ENCODE peak calls at places on chromosomes 3 and 15, in five cellular contexts. U is right cardiac atrium, I is fibroblast of mammary gland, R is breast epithelium, J is AG09309. G is an unnamed sample.

GRCh38 chr15:41417812-41418211 is 917 bp downstream of the RTF1 start:
- DNase-seq in U (no peak), I (no peak), R (no peak), J (no peak), G (no peak)

GRCh38 chr15:60244813-60245212 is 153.0 kb downstream of the ANXA2 start:
- DNase-seq in U (no peak), I (no peak), R (no peak), J (no peak), G (no peak)

GRCh38 chr3:66076861-66077495 is 38.3 kb upstream of the MAGI1 start:
- DNase-seq in U (no peak), I (peak; percentile 92), R (no peak), J (peak; percentile 82), G (no peak)

GRCh38 chr3:16346413-16347081 is 81.5 kb downstream of the OXNAD1 start:
- DNase-seq in U (no peak), I (no peak), R (no peak), J (no peak), G (no peak)

GRCh38 chr15:48076454-48076853 is 44.3 kb upstream of the SLC24A5 start:
- DNase-seq in U (no peak), I (no peak), R (no peak), J (no peak), G (no peak)

GRCh38 chr3:196344663-196345062 is 6.5 kb upstream of the TM4SF19 start:
- DNase-seq in U (no peak), I (no peak), R (no peak), J (no peak), G (no peak)

GRCh38 chr3:100189444-100189964 is 71.3 kb upstream of the TBC1D23 start:
- DNase-seq in U (no peak), I (no peak), R (no peak), J (no peak), G (no peak)

GRCh38 chr15:57553526-57553925 is 38.2 kb upstream of the MYZAP start:
- DNase-seq in U (peak; percentile 42), I (no peak), R (no peak), J (no peak), G (no peak)

GRCh38 chr3:101848326-101848725 is 988 bp upstream of the NFKBIZ start:
- DNase-seq in U (no peak), I (no peak), R (no peak), J (no peak), G (no peak)

GRCh38 chr3:56919797-56920195 is 118.0 kb upstream of the ARHGEF3 start:
- DNase-seq in U (no peak), I (no peak), R (no peak), J (no peak), G (no peak)

GRCh38 chr3:14649466-14649865 is 2.1 kb upstream of the CCDC174 start:
- DNase-seq in U (no peak), I (no peak), R (no peak), J (no peak), G (no peak)

GRCh38 chr3:14646589-14647413 is 4.8 kb upstream of the CCDC174 start:
- DNase-seq in U (no peak), I (no peak), R (no peak), J (no peak), G (no peak)

GRCh38 chr3:14651440-14652251 is at the start of gene CCDC174:
- DNase-seq in U (peak; percentile 96), I (peak; percentile 99), R (peak; percentile 97), J (peak; percentile 98), G (peak; percentile 100)

GRCh38 chr3:14647976-14648955 is 3.3 kb upstream of the CCDC174 start:
- DNase-seq in U (peak; percentile 70), I (no peak), R (no peak), J (no peak), G (no peak)

GRCh38 chr3:14650193-14650592 is 1.4 kb upstream of the CCDC174 start:
- DNase-seq in U (no peak), I (no peak), R (no peak), J (no peak), G (no peak)
- H3K4me3 ChIP-seq in U (no peak overlapping the region), I (no peak overlapping the region), R (no peak overlapping the region), J (no peak overlapping the region), G (no peak overlapping the region)

DNA sequence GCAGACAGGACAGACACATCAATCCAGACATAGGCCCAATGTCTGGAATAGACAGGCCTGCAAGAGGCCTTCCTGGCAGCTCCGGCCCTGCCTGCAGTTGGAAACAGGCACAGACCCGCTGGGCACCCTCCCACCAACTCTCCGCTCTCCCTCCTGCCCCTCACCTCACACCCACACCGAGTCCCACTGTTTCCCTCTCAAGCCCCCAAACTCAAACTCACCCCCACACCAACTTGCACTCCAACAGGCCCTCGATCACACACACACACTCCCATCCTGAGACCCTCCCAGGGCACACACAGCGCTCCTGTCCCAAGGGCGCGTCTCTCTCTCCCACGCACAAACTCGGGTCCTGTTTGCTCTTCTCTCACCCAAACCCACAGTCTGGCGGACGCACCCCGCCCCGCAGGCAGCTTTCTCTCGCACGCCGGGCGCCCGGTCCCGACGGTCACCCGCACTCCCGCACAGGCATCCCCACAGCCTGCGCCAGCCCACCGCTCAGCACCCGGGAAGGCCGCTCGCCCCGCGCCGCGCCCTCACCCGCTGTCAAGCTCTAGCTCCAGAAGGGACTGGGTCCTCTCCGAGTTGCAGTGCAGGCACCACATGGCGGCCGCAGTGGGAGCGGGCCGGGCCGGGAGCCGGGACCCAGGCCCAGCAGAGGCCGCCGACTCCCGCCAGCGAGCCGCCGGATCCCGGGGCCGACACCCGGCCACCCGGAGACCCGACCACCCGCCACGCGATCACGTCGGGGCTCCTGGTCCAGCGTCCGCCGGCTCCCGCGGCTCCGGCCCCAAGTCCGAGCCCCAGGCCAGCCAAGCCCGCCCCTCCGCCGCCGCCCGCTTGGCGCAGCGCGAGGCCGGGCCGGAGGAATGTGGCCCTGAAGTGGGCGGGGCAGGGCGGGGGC is 106.1 kb downstream of the IQSEC1 start:
- DNase-seq in U (peak; percentile 61), I (peak; percentile 18), R (no peak), J (no peak), G (no peak)
- H3K4me3 ChIP-seq in U (peak overlapping the region; percentile 95), I (peak overlapping the region; percentile 74), R (peak overlapping the region; percentile 71), J (peak overlapping the region; percentile 94), G (peak overlapping the region; percentile 82)

DNA sequence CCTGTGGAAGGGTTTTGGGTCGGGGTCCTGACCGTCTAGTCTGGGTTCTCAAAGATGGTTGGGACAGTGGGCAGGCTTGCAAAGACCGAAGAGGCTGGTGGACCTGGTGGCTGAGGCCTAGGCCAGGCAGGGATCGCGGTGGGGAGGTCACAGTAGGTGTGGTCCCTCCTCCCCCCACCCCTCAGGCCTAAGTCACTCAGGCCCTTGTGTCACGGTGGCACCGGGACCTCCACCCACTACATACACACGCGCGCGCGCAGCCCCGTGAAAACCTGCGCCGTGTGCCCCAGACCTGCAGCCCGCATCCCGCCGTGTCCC is 24.2 kb downstream of the SEC61A1 start:
- DNase-seq in U (peak; percentile 71), I (no peak), R (no peak), J (no peak), G (no peak)
- H3K4me3 ChIP-seq in U (peak overlapping the region; percentile 43), I (no peak overlapping the region), R (peak overlapping the region; percentile 70), J (no peak overlapping the region), G (peak overlapping the region; percentile 23)

GRCh38 chr3:53071882-53072431 is 26.1 kb upstream of the SFMBT1 start:
- DNase-seq in U (no peak), I (no peak), R (no peak), J (no peak), G (no peak)
- H3K4me3 ChIP-seq in U (no peak overlapping the region), I (no peak overlapping the region), R (peak overlapping the region; percentile 82), J (no peak overlapping the region), G (no peak overlapping the region)

GRCh38 chr3:25142609-25143355 is 285.3 kb upstream of the RARB start:
- DNase-seq in U (no peak), I (no peak), R (no peak), J (no peak), G (no peak)
- H3K4me3 ChIP-seq in U (no peak overlapping the region), I (no peak overlapping the region), R (no peak overlapping the region), J (no peak overlapping the region), G (no peak overlapping the region)

GRCh38 chr15:98433302-98433701 is 215.0 kb upstream of the IGF1R start:
- DNase-seq in U (no peak), I (peak; percentile 10), R (peak; percentile 33), J (peak; percentile 8), G (no peak)

GRCh38 chr15:98428253-98428989 is 219.9 kb upstream of the IGF1R start:
- DNase-seq in U (peak; percentile 90), I (peak; percentile 73), R (peak; percentile 41), J (peak; percentile 13), G (no peak)

GRCh38 chr15:98433856-98434255 is 214.5 kb upstream of the IGF1R start:
- DNase-seq in U (no peak), I (no peak), R (no peak), J (no peak), G (no peak)

GRCh38 chr15:98425173-98425572 is 223.2 kb upstream of the IGF1R start:
- DNase-seq in U (no peak), I (no peak), R (no peak), J (no peak), G (no peak)

DNA sequence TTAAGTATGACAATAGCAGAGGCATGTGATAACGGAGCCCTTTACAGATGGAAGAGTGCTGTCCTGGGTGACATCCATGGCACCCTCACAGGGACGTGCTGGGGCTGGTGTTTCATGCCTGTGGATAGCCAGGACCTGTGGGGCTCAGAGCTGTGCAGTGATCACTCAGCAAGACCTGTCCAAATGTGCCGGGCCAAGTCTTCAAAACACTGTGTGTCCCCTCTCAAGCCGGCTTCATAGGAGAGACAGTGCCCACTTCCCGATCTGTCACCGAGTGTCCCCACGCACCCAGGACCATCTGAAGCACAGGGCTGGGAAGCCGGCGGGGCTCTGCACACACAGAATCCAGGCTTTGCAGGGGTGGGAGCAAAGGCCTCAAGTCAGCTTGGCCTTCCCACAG is 217.2 kb upstream of the IGF1R start:
- DNase-seq in U (no peak), I (no peak), R (no peak), J (no peak), G (no peak)
- H3K4me3 ChIP-seq in U (no peak overlapping the region), I (no peak overlapping the region), R (no peak overlapping the region), J (no peak overlapping the region), G (no peak overlapping the region)

GRCh38 chr3:98777801-98778220 is 14.7 kb downstream of the ST3GAL6 start:
- DNase-seq in U (no peak), I (peak; percentile 85), R (no peak), J (peak; percentile 63), G (no peak)
- H3K4me3 ChIP-seq in U (no peak overlapping the region), I (no peak overlapping the region), R (no peak overlapping the region), J (no peak overlapping the region), G (no peak overlapping the region)

GRCh38 chr3:52240059-52240885 is 1.3 kb upstream of the TWF2 start:
- DNase-seq in U (peak; percentile 71), I (peak; percentile 98), R (peak; percentile 58), J (peak; percentile 96), G (no peak)
- H3K4me3 ChIP-seq in U (no peak overlapping the region), I (peak overlapping the region; percentile 90), R (peak overlapping the region; percentile 96), J (peak overlapping the region; percentile 89), G (no peak overlapping the region)

GRCh38 chr15:101723161-101723873 is 956 bp downstream of the TARS3 start:
- DNase-seq in U (no peak), I (peak; percentile 42), R (no peak), J (no peak), G (no peak)

GRCh38 chr15:101725073-101725472 is 800 bp upstream of the TARS3 start:
- DNase-seq in U (no peak), I (no peak), R (no peak), J (no peak), G (no peak)

GRCh38 chr15:101723874-101724674 is at the start of gene TARS3:
- DNase-seq in U (peak; percentile 98), I (peak; percentile 78), R (peak; percentile 89), J (peak; percentile 38), G (peak; percentile 52)

GRCh38 chr15:101727186-101727585 is 2.9 kb upstream of the TARS3 start:
- DNase-seq in U (no peak), I (no peak), R (no peak), J (no peak), G (no peak)

GRCh38 chr15:101724675-101725005 is 367 bp upstream of the TARS3 start:
- DNase-seq in U (no peak), I (no peak), R (no peak), J (no peak), G (no peak)
- H3K4me3 ChIP-seq in U (peak overlapping the region; percentile 76), I (peak overlapping the region; percentile 22), R (peak overlapping the region; percentile 91), J (no peak overlapping the region), G (no peak overlapping the region)